ENCODE peak calls at places on chromosomes 6 and 20, in five cellular contexts. X, J, Q, M and Z are unnamed samples.

GRCh38 chr6:118177720-118178119 is 270.7 kb downstream of the SLC35F1 start:
- DNase-seq in M (no peak), J (no peak), X (no peak), Q (no peak), Z (no peak)

GRCh38 chr6:34478796-34479195 is 12.9 kb downstream of the PACSIN1 start:
- DNase-seq in M (no peak), Q (no peak), X (no peak), J (no peak), Z (no peak)

GRCh38 chr6:11198663-11199603 is 33.5 kb downstream of the NEDD9 start:
- DNase-seq in Q (no peak), M (no peak), J (no peak), X (no peak), Z (no peak)

GRCh38 chr6:31352497-31353368 is 4.2 kb downstream of the HLA-B start:
- DNase-seq in X (no peak), J (no peak), M (no peak), Q (no peak), Z (no peak)

GRCh38 chr20:38186788-38187221 is 21.7 kb upstream of the TGM2 start:
- DNase-seq in M (no peak), J (no peak), Q (no peak), X (no peak), Z (no peak)

GRCh38 chr6:145783796-145784195 is 30.8 kb downstream of the FBXO30 start:
- DNase-seq in J (no peak), Q (no peak), X (no peak), M (no peak), Z (no peak)

GRCh38 chr20:63183422-63184146 is 32.3 kb downstream of the YTHDF1 start:
- DNase-seq in J (peak), X (no peak), Q (peak), M (no peak), Z (peak)

GRCh38 chr6:71420693-71421328 is 132.2 kb downstream of the OGFRL1 start:
- DNase-seq in M (peak), Q (peak), X (peak), J (peak), Z (peak)

GRCh38 chr20:58271596-58272460 is 37.7 kb upstream of the RAB22A start:
- DNase-seq in M (no peak), J (no peak), X (no peak), Q (no peak), Z (no peak)

GRCh38 chr20:40719330-40719729 is 30.3 kb upstream of the MAFB start:
- DNase-seq in M (no peak), Q (no peak), X (no peak), J (no peak), Z (no peak)

GRCh38 chr6:31497595-31498476 is at the start of gene MICB:
- DNase-seq in X (peak), J (peak), M (no peak), Q (peak), Z (no peak)

GRCh38 chr6:56510984-56511531 is 131.6 kb downstream of the DST start:
- DNase-seq in J (no peak), X (no peak), M (no peak), Q (no peak), Z (no peak)

GRCh38 chr6:133741375-133741861 is 147.5 kb upstream of the TCF21 start:
- DNase-seq in X (no peak), Q (no peak), M (peak), J (no peak), Z (no peak)

GRCh38 chr20:32569380-32570305 is 15.5 kb downstream of the NOL4L start:
- DNase-seq in M (no peak), X (no peak), Q (peak), J (no peak), Z (no peak)

GRCh38 chr6:56541736-56542366 is 100.8 kb downstream of the DST start:
- DNase-seq in J (no peak), X (no peak), Q (no peak), M (no peak), Z (no peak)

GRCh38 chr6:41878246-41878645 is 16.9 kb downstream of the USP49 start:
- DNase-seq in M (no peak), Q (no peak), J (peak), X (no peak), Z (no peak)

GRCh38 chr6:166619912-166620311 is 7.1 kb downstream of the RPS6KA2 start:
- DNase-seq in J (peak), M (no peak), Q (peak), X (no peak), Z (no peak)

GRCh38 chr6:111417181-111417585 is 65.8 kb downstream of the REV3L start:
- DNase-seq in X (no peak), Q (peak), J (no peak), M (no peak), Z (no peak)

GRCh38 chr20:22663528-22664025 is 79.2 kb upstream of the FOXA2 start:
- DNase-seq in X (no peak), J (no peak), Q (no peak), M (no peak), Z (no peak)

GRCh38 chr20:17569616-17570346 is at the start of gene DSTN:
- DNase-seq in M (peak), J (peak), X (peak), Q (peak), Z (peak)

GRCh38 chr6:5998741-5999687 is 7.7 kb downstream of the NRN1 start:
- DNase-seq in X (peak), J (no peak), Q (no peak), M (no peak), Z (no peak)

GRCh38 chr20:59652381-59652780 is 48.0 kb downstream of the PHACTR3 start:
- DNase-seq in J (no peak), M (no peak), Q (no peak), X (no peak), Z (no peak)

GRCh38 chr20:7744411-7744810 is 195.8 kb downstream of the HAO1 start:
- DNase-seq in X (no peak), J (no peak), M (no peak), Q (no peak), Z (no peak)

GRCh38 chr6:33185654-33186187 is 6.5 kb downstream of the COL11A2 start:
- DNase-seq in Q (no peak), X (no peak), J (no peak), M (no peak), Z (no peak)

GRCh38 chr6:114987281-114987680 is 644.5 kb upstream of the HS3ST5 start:
- DNase-seq in M (no peak), Q (no peak), X (no peak), J (no peak), Z (no peak)

GRCh38 chr20:4151991-4152695 is 136.8 kb upstream of the RNF24 start:
- DNase-seq in M (no peak), Q (no peak), J (no peak), X (no peak), Z (no peak)

GRCh38 chr6:150925655-150925928 is 60.1 kb downstream of the MTHFD1L start:
- DNase-seq in Q (no peak), J (no peak), M (no peak), X (no peak), Z (no peak)

GRCh38 chr6:91822581-91822980 is 1235.7 kb upstream of the MAP3K7 start:
- DNase-seq in Q (no peak), X (no peak), M (no peak), J (no peak), Z (no peak)

GRCh38 chr6:158370805-158371204 is 58.5 kb downstream of the TULP4 start:
- DNase-seq in M (no peak), J (no peak), Q (no peak), X (no peak), Z (no peak)

GRCh38 chr6:117976030-117976651 is 69.1 kb downstream of the SLC35F1 start:
- DNase-seq in X (no peak), M (peak), J (peak), Q (no peak), Z (peak)

GRCh38 chr20:32281711-32282110 is 4.3 kb downstream of the KIF3B start:
- DNase-seq in M (no peak), J (no peak), X (no peak), Q (no peak), Z (no peak)

GRCh38 chr6:104240865-104241264 is 618.9 kb downstream of the HACE1 start:
- DNase-seq in M (no peak), Q (no peak), J (no peak), X (no peak), Z (no peak)

GRCh38 chr6:34610819-34611477 is 54.8 kb upstream of the SPDEF start:
- DNase-seq in J (peak), M (no peak), Q (no peak), X (no peak), Z (peak)

GRCh38 chr20:46027245-46027853 is 1.7 kb upstream of the SLC12A5 start:
- DNase-seq in Q (peak), X (no peak), M (no peak), J (peak), Z (no peak)

GRCh38 chr6:89239338-89239737 is 22.2 kb upstream of the GABRR1 start:
- DNase-seq in M (no peak), X (no peak), J (no peak), Q (no peak), Z (no peak)

GRCh38 chr20:57581202-57582028 is 20.5 kb downstream of the PCK1 start:
- DNase-seq in J (no peak), M (no peak), Q (no peak), X (no peak), Z (no peak)

GRCh38 chr6:111626446-111626845 is 20.8 kb upstream of the TRAF3IP2 start:
- DNase-seq in X (no peak), Q (no peak), J (no peak), M (no peak), Z (no peak)